ENCODE peak calls at places on chromosome 17, in nine cellular contexts. L is cardiac fibroblast, O is mucosa of descending colon, V is fibroblast of the aortic adventitia, S is ovary, U is psoas muscle, Q is neural progenitor cell, D is aorta, N is uterus. J is an unnamed sample.

GRCh38 chr17:7141824-7142223 is 27.2 kb upstream of the ASGR2 start:
- DNase-seq in S (no peak), L (no peak), O (peak), U (no peak), N (no peak), D (no peak), Q (no peak), V (no peak), J (no peak)

GRCh38 chr17:8572767-8573166 is 57.8 kb downstream of the MYH10 start:
- DNase-seq in V (peak), U (no peak), N (no peak), Q (no peak), L (peak), D (no peak), O (no peak), S (no peak), J (no peak)

GRCh38 chr17:67520282-67520906 is 143.3 kb downstream of the PITPNC1 start:
- DNase-seq in L (peak), N (peak), Q (no peak), O (peak), S (no peak), D (no peak), V (peak), U (peak), J (no peak)

GRCh38 chr17:50661795-50662391 is 27.2 kb downstream of the ABCC3 start:
- DNase-seq in V (peak), L (peak), O (peak), N (peak), D (peak), U (peak), S (no peak), Q (no peak), J (peak)

GRCh38 chr17:34913001-34913400 is 48.3 kb downstream of the CCT6B start:
- DNase-seq in V (no peak), S (no peak), D (no peak), L (no peak), U (no peak), O (no peak), N (no peak), Q (no peak), J (no peak)

GRCh38 chr17:55641559-55642160 is 81.0 kb downstream of the TMEM100 start:
- DNase-seq in L (peak), Q (peak), O (peak), S (peak), V (peak), N (peak), U (peak), D (no peak), J (peak)

GRCh38 chr17:28384281-28385036 is 13.0 kb downstream of the SARM1 start:
- DNase-seq in U (no peak), D (peak), Q (peak), V (no peak), L (no peak), N (no peak), S (no peak), O (peak), J (no peak)

GRCh38 chr17:45106101-45106500 is 26.2 kb downstream of the PLCD3 start:
- DNase-seq in N (no peak), U (no peak), S (no peak), O (no peak), L (no peak), Q (no peak), V (no peak), D (no peak), J (no peak)

DNA sequence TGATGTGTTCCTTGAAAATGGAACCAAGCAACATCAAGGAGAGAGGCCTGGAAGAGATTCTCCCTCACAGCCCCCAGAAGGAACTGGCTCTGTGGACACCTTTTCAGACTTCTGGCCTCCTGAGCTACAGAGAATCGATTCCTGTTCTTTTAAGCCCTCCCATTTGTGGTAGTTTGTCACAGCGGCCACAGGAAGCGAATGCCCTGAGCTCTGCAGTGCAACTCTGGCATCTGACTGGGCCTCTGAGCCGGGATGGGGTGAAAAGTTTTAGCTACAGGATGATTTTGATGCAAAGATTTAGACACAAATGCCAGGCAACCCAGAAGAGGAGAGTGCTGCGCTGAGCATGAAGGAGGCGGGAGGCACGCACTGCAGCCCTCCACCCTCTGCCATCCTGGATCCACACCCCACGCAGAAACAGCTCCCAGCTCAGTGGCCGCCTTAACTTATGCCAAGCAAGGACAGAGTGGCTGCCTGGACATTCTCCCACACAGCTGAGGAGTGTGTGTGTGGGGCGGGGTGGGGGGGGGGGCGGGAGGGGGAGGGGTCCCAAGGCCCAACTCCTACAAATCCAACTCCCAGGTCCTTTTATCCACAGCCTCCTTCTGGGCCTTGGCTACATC is 2.2 kb downstream of the TIMP2 start:
- DNase-seq in Q (no peak), D (no peak), S (no peak), L (no peak), V (no peak), N (no peak), O (peak), U (no peak), J (no peak)
- H3K4me3 ChIP-seq in Q (peak), D (no peak), S (peak), L (peak), V (peak), N (peak), O (no peak), U (peak), J (peak)

DNA sequence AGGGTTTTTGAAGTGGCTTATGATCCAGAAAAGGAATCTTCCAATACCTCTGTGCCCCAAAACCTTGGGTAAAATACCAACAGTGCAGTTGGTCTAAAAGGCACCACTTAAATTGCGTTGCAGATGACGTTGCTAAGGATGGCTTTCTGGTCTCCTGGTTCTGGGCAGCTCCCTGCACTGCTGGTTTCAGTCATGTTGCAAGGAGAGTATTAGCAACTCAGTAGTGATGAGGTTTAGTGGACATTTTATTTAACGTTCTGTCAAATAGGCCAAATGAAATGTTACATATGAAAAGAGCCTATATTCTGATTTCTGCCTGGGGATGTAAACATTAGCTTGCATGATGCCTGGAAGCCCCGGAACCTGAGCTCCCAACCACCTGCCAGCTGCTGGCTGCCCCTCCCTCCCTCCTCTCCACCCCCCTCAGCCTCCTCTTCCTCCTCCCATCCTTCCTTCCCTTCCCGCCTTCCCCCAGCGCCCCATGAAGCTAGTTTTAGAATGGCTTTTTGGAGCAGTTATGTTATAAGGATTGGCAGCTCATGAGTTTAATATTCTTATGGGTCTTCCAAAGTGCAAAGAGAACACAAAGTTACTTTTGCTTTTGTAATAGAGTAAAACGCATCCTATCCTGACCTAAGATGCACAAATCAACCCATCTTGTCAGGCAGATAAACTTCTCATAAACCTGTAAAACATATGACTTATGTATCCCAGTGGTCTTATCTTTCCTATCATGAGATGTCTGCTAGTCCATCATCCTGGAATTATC is 20.7 kb downstream of the CD7 start:
- DNase-seq in O (no peak), N (peak), Q (no peak), D (no peak), U (no peak), L (no peak), V (no peak), S (no peak), J (no peak)
- H3K4me3 ChIP-seq in O (no peak), N (peak), Q (no peak), D (no peak), U (peak), L (peak), V (peak), S (peak), J (peak)

GRCh38 chr17:21251611-21252010 is 1.6 kb downstream of the NATD1 start:
- DNase-seq in O (no peak), D (no peak), N (no peak), U (no peak), S (no peak), Q (no peak), V (no peak), L (no peak), J (no peak)

GRCh38 chr17:21249911-21250703 is 3.1 kb downstream of the NATD1 start:
- DNase-seq in V (no peak), S (no peak), D (no peak), N (no peak), Q (no peak), U (no peak), L (no peak), O (no peak), J (no peak)

GRCh38 chr17:21252289-21252874 is 828 bp downstream of the NATD1 start:
- DNase-seq in Q (peak), U (no peak), D (no peak), O (no peak), N (no peak), L (no peak), V (no peak), S (no peak), J (no peak)

GRCh38 chr17:21249086-21249795 is 4.0 kb downstream of the NATD1 start:
- DNase-seq in L (no peak), U (no peak), Q (no peak), D (no peak), O (no peak), N (no peak), V (no peak), S (no peak), J (no peak)

DNA sequence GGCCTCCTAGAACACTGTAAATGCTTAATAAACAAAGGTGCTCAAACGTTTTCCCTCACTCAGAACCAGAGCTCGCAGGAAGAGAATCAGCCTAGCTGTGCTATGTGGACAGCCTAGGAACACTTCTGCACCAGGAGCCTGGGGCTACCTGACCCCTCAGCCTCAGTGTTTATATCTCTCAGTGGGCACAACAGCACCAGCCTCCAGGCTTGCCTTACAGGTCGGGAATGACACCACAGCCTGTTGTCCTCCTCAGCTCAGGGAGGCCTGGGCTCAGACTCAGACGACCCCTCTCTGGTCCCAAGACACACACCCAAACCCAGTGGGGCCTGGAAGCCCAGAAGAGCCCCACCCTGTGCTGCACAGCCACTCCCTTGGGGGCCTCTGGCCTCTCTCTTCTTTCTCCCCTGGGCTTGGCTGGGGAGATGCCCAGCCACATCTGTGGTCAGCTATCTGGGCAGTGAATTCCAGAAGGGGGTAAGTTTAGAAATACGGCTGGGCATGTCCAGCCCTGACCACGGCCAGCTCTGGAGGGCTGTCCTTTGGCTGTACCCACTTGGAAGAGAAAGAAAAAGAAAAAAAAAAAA is 2.4 kb downstream of the NATD1 start:
- DNase-seq in S (no peak), O (no peak), Q (no peak), V (peak), D (no peak), N (no peak), L (no peak), U (no peak), J (no peak)
- H3K4me3 ChIP-seq in S (no peak), O (no peak), Q (no peak), V (no peak), D (no peak), N (no peak), L (no peak), U (peak), J (no peak)

DNA sequence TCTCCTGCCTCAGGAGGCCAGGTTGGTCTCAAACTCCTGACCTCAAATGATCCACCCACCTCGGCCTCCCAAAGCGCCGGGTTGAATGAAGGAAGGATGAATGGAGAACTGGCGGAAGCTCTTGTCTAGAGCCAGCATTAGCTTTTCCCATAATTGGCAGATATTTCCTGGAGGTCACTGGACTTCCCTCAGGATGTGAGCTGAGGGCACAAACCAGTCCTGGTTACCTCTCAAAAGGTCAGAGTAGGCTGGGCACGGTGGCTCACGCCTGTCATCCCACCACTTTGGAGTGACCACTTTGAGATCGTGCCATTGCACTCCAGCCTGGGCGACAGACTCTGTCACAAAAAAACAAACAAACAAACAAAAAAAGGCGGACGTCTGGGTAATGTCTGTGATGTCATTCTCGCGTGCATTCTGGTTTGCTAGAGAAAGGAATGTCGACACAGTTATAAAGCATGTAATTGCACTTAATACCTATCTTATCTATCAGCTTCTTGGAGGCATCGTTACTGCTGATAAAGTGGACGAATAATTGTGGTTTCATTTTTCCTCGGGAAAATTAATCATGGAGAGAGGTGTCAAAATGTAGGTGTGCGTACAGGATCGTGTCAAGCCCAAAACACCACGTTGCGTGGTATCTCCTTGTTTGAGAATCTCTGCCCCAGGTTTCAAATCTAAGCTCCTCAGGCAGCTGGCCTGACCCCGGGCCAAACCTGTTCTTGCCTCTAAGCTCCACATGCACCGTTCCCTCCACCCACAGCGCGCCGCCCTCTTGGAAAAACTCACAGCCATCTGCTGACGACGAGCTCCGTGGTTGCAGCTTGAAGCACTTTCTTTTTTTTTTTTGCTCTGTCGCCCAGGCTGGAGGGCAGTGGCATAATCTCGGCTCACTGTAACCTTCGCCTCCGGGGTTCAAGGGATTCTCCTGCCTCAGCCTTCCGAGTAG is 6.4 kb upstream of the CRK start:
- DNase-seq in O (no peak), D (no peak), Q (no peak), L (peak), N (no peak), U (no peak), S (peak), V (no peak), J (no peak)
- H3K4me3 ChIP-seq in O (no peak), D (no peak), Q (no peak), L (no peak), N (no peak), U (no peak), S (no peak), V (no peak), J (no peak)

DNA sequence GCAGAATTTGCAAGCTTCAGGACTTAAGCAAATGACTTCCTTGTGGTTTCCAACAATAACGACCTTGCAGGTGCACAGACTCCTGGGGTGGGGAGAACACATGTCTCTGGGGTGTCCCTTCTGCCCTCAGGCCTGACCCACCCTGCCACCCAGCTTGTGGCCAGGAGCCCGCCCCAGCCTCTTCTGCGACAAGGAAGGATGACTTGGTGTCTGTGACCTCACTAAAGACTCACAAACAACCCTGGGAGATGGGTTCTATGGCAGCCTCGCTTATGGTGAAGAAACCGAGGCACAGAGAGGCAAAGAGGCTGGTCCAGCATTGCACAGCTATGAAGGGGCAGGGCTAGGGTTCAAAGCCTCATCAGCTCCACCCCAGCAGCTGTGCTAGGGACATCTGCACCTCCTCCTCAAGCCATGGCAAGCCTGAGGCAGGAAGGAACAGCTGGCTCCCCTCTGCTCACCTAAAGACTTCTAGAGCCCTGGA is 2.6 kb downstream of the ATP2A3 start:
- DNase-seq in V (no peak), S (no peak), L (no peak), D (no peak), U (no peak), N (no peak), Q (no peak), O (peak), J (no peak)
- H3K4me3 ChIP-seq in V (no peak), S (no peak), L (no peak), D (no peak), U (no peak), N (no peak), Q (no peak), O (no peak), J (no peak)

GRCh38 chr17:83100220-83100852 is 20.9 kb downstream of the METRNL start:
- DNase-seq in N (no peak), U (no peak), Q (no peak), D (peak), O (peak), V (peak), L (peak), S (no peak), J (no peak)

GRCh38 chr17:83099570-83100181 is 20.3 kb downstream of the METRNL start:
- DNase-seq in Q (peak), V (peak), S (peak), L (peak), O (peak), D (peak), N (no peak), U (peak), J (peak)

GRCh38 chr17:83098241-83099085 is 19.1 kb downstream of the METRNL start:
- DNase-seq in D (no peak), V (no peak), N (no peak), S (no peak), L (no peak), Q (peak), O (peak), U (no peak), J (no peak)

GRCh38 chr17:83097831-83098230 is 18.4 kb downstream of the METRNL start:
- DNase-seq in L (no peak), D (no peak), V (no peak), U (no peak), Q (no peak), S (no peak), N (no peak), O (peak), J (no peak)

DNA sequence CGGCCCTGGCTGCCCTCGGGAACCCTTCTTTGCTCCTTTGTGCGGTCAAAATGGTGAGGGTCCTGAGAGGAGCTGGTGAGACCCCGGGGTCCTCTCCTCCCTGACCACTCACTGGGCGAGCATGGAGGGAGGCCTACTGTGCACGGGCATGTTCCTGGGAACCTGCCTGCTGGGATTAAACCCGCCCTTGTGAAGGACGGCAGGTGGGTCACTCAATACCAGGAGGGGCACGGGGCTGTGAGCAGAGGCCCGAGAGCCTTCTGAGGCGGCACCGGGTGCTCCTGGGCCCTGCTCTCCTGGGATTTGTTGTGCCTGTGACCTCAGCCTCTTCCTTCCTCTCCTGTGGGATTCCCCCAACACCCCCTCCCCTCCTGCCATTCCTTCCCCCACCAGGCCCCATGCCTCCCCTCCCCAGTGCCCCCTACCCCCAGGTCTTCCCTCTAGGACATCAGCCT is 19.7 kb downstream of the METRNL start:
- DNase-seq in O (peak), Q (no peak), D (no peak), L (no peak), U (no peak), N (no peak), V (no peak), S (no peak), J (no peak)
- H3K4me3 ChIP-seq in O (no peak), Q (no peak), D (no peak), L (no peak), U (peak), N (no peak), V (no peak), S (no peak), J (no peak)

GRCh38 chr17:57356722-57357391 is 100.5 kb downstream of the MSI2 start:
- DNase-seq in N (no peak), U (no peak), V (no peak), D (no peak), S (no peak), O (no peak), Q (peak), L (no peak), J (no peak)
- H3K4me3 ChIP-seq in N (no peak), U (peak), V (no peak), D (no peak), S (no peak), O (no peak), Q (peak), L (no peak), J (no peak)

J was measured in MG63.